ENCODE peak calls at places on chromosomes 16 and 17, in five cellular contexts. Q is CD8-positive, alpha-beta T cell; Y is A673; O is ovary; C is RWPE1. V is an unnamed sample.

GRCh38 chr16:86868746-86869145 is 290.4 kb downstream of the FOXL1 start:
- DNase-seq in Q (no peak), O (no peak), Y (no peak), C (no peak), V (no peak)

GRCh38 chr17:59331929-59332889 is 754 bp downstream of the YPEL2 start:
- DNase-seq in Y (no peak), Q (no peak), C (no peak), O (peak), V (peak)

GRCh38 chr16:83366228-83366627 is 441.6 kb upstream of the HSBP1 start:
- DNase-seq in Q (no peak), O (no peak), C (no peak), Y (no peak), V (no peak)

GRCh38 chr16:88634141-88634993 is 4.0 kb upstream of the IL17C start:
- DNase-seq in Y (no peak), O (no peak), Q (peak), C (peak), V (peak)

GRCh38 chr17:81480140-81480917 is 32.3 kb downstream of the ACTG1 start:
- DNase-seq in C (peak), O (peak), Q (no peak), Y (peak), V (no peak)

GRCh38 chr17:73371285-73371684 is 59.5 kb upstream of the CDC42EP4 start:
- DNase-seq in C (peak), O (no peak), Q (no peak), Y (peak), V (no peak)

GRCh38 chr16:64150193-64150592 is 971.7 kb downstream of the CDH11 start:
- DNase-seq in O (no peak), C (no peak), Q (no peak), Y (no peak), V (no peak)

GRCh38 chr16:20064931-20065330 is 8.8 kb downstream of the GPR139 start:
- DNase-seq in C (no peak), Y (no peak), Q (no peak), O (no peak), V (no peak)

GRCh38 chr17:29299031-29299430 is 5.1 kb upstream of the NUFIP2 start:
- DNase-seq in Q (no peak), O (no peak), Y (no peak), C (no peak), V (no peak)

GRCh38 chr17:20028436-20028835 is 19.3 kb downstream of the SPECC1 start:
- DNase-seq in Q (no peak), Y (no peak), O (no peak), C (no peak), V (no peak)

GRCh38 chr17:40522250-40522960 is 21.0 kb upstream of the TNS4 start:
- DNase-seq in O (no peak), Q (no peak), Y (no peak), C (no peak), V (no peak)

GRCh38 chr16:22233050-22233405 is 26.9 kb downstream of the EEF2K start:
- DNase-seq in C (no peak), Q (no peak), O (no peak), Y (no peak), V (no peak)

GRCh38 chr16:58027341-58028167 is 2.0 kb downstream of the MMP15 start:
- DNase-seq in Q (no peak), Y (no peak), C (peak), O (no peak), V (no peak)

GRCh38 chr17:59139939-59140338 is 15.0 kb downstream of the SKA2 start:
- DNase-seq in C (peak), Q (no peak), O (no peak), Y (no peak), V (no peak)

GRCh38 chr17:67260051-67260987 is 15.3 kb upstream of the HELZ start:
- DNase-seq in Y (peak), Q (no peak), C (no peak), O (peak), V (no peak)

GRCh38 chr17:79214940-79215604 is 140.4 kb downstream of the ENGASE start:
- DNase-seq in O (no peak), Q (no peak), Y (peak), C (no peak), V (no peak)

GRCh38 chr17:80737106-80738019 is 192.7 kb downstream of the RPTOR start:
- DNase-seq in Y (no peak), Q (no peak), C (no peak), O (no peak), V (no peak)

GRCh38 chr17:27065588-27065987 is 228.3 kb upstream of the WSB1 start:
- DNase-seq in C (no peak), Y (no peak), O (no peak), Q (no peak), V (no peak)

GRCh38 chr16:3518983-3519343 is 18.2 kb downstream of the CLUAP1 start:
- DNase-seq in O (no peak), C (no peak), Y (no peak), Q (no peak), V (no peak)

GRCh38 chr17:31919802-31920525 is 16.8 kb upstream of the SUZ12 start:
- DNase-seq in O (no peak), Q (no peak), C (no peak), Y (no peak), V (no peak)

GRCh38 chr17:71494456-71494855 is 626.4 kb upstream of the SOX9 start:
- DNase-seq in Q (no peak), Y (no peak), C (no peak), O (no peak), V (no peak)

GRCh38 chr17:55726440-55726839 is 3.8 kb upstream of the TMEM100 start:
- DNase-seq in O (peak), Y (peak), C (peak), Q (no peak), V (no peak)

GRCh38 chr17:29111816-29112499 is 68.2 kb downstream of the MYO18A start:
- DNase-seq in Q (peak), O (peak), Y (peak), C (peak), V (peak)

GRCh38 chr16:3094289-3095027 is 4.6 kb downstream of the ZSCAN10 start:
- DNase-seq in O (no peak), C (no peak), Y (peak), Q (no peak), V (peak)

GRCh38 chr16:83606486-83607030 is 201.2 kb upstream of the HSBP1 start:
- DNase-seq in C (no peak), O (no peak), Q (no peak), Y (no peak), V (no peak)

GRCh38 chr16:2288701-2289100 is 20.8 kb upstream of the RNPS1 start:
- DNase-seq in Q (no peak), C (no peak), Y (no peak), O (no peak), V (peak)

GRCh38 chr17:48025904-48026502 is 11.6 kb downstream of the COPZ2 start:
- DNase-seq in C (no peak), Y (no peak), O (peak), Q (no peak), V (no peak)

DNA sequence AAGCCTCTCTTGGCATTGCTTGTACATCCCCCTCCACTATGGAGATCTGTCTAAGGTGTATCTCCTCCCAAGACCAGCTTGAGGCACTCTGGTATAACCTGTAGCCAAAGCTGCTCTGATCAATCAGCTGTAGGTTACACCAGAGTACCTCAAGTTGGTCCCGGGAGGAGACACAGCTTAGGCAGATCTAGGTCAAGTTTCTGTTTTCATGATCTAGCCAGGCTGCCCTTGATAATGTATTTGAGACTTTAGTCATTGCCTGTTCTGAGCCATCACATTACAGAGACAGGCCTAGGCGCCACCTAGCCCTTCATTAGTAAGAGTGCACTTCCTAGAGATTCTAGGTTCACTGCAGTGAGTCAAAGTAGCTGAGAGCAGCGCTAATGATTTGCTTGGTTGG is 31.4 kb downstream of the ASGR1 start:
- DNase-seq in C (no peak), Y (no peak), O (no peak), Q (no peak), V (no peak)
- TF ChIP-seq CTCF in C (no peak), Y (no peak), O (no peak), Q (no peak), V (no peak)

GRCh38 chr17:9120471-9120870 is 99.2 kb downstream of the NTN1 start:
- DNase-seq in Q (no peak), C (no peak), Y (no peak), O (no peak), V (peak)
- TF ChIP-seq CTCF in Q (no peak), C (no peak), Y (peak), O (no peak), V (no peak)

DNA sequence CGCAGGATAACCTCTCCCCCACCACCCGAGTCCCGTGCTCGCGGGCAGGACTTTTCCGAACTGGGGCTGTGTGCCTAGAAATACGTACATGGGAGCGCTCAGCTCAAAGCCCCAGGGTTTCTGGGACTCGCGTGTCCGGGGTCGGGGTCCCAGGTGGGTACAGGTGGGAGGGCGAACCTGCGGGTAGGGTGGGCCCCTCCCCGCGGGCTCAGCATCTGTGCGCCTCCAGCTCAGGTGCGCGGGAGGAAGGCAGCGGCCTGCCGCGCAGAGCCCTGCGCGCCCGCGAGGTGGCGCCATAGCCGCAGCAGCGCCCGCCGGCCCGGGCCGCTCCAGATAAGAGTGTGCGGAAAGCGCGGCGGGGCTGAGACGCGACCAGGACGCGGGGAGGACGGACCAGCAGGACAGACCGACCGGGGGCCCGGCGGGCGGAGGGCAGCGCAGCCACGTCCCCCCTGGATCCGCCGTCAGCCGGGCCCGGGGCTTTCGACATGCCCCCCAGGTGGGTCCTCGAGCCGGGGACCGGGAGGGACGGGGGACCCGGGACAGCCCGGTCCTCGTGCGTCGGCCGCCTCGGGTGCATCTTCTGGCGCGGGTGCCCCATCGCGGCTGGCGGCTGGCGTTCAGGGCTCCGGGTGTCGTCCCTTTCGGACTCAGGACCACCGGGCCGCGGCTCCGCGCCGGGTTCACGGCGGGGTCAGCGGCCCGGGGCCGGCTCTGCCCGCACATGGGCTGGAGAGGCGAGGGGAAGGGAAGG is at the start of gene HIC1:
- DNase-seq in C (peak), O (peak), Q (peak), Y (peak), V (peak)
- TF ChIP-seq CTCF in C (peak), O (peak), Q (peak), Y (peak), V (peak)

DNA sequence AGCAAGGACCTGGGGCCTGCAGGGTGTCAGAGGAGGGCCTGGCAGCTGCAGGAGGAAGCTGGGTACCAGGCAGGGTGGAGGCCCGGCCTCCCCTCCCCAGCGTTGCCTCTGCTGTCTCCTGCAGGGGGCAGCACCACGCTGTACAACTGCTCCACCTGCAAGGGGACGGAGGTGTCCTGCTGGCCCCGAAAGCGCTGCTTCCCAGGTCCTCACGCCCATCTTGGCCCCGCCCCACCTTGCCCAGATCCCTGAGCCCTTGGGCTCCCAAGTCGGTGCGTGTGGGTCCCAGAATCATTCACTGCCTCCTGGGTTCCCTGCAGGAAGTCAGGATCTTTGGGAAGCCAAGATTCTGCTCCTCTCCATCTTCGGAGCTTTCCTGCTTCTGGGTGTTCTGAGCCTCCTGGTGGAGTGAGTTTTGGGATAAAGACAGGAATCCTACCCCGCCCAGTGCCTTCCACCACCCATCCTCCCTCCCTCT is 1.2 kb downstream of the TMEM95 start:
- DNase-seq in Q (peak), Y (peak), O (peak), C (peak), V (peak)
- TF ChIP-seq CTCF in Q (peak), Y (peak), O (peak), C (peak), V (peak)

GRCh38 chr16:49918257-49918656 is 62.3 kb upstream of the ZNF423 start:
- DNase-seq in Q (no peak), Y (no peak), C (no peak), O (no peak), V (no peak)
- TF ChIP-seq CTCF in Q (no peak), Y (peak), C (no peak), O (no peak), V (no peak)